ENCODE peak calls at places on chromosome 9, in eight cellular contexts. C, K, M, Y, H, R, F and J are unnamed samples.

GRCh38 chr9:137832830-137833590 is 44.6 kb upstream of the CACNA1B start:
- DNase-seq in C (no peak), K (peak; percentile 60), M (no peak), Y (no peak), H (no peak), R (no peak), F (no peak), J (no peak)

GRCh38 chr9:109035684-109036423 is 22.6 kb upstream of the CTNNAL1 start:
- DNase-seq in C (peak; percentile 68), K (no peak), M (no peak), Y (no peak), H (no peak), R (peak; percentile 92), F (peak; percentile 82), J (no peak)

GRCh38 chr9:21681641-21682040 is 120.8 kb upstream of the MTAP start:
- DNase-seq in C (no peak), K (no peak), M (no peak), Y (no peak), H (no peak), R (peak; percentile 79), F (peak; percentile 87), J (no peak)

GRCh38 chr9:72280913-72281500 is 84.0 kb downstream of the ZFAND5 start:
- DNase-seq in C (peak; percentile 67), K (peak; percentile 70), M (peak; percentile 65), Y (peak; percentile 38), H (peak; percentile 79), R (peak; percentile 84), F (peak; percentile 78), J (peak; percentile 64)

GRCh38 chr9:137046094-137046787 is at the start of gene NPDC1:
- DNase-seq in C (peak; percentile 80), K (peak; percentile 100), M (peak; percentile 85), Y (peak; percentile 89), H (peak; percentile 87), R (peak; percentile 68), F (peak; percentile 90), J (peak; percentile 88)

GRCh38 chr9:107707915-107708441 is 218.4 kb upstream of the KLF4 start:
- DNase-seq in C (no peak), K (no peak), M (no peak), Y (no peak), H (no peak), R (peak; percentile 37), F (peak; percentile 84), J (no peak)

GRCh38 chr9:17930091-17930490 is 351.2 kb downstream of the SH3GL2 start:
- DNase-seq in C (no peak), K (no peak), M (no peak), Y (no peak), H (no peak), R (no peak), F (no peak), J (no peak)

GRCh38 chr9:15576350-15577050 is 23.7 kb downstream of the CCDC171 start:
- DNase-seq in C (no peak), K (no peak), M (no peak), Y (no peak), H (no peak), R (peak; percentile 34), F (no peak), J (no peak)

GRCh38 chr9:3906437-3907213 is 380.8 kb upstream of the RFX3 start:
- DNase-seq in C (peak; percentile 60), K (no peak), M (no peak), Y (peak; percentile 62), H (no peak), R (peak; percentile 95), F (peak; percentile 94), J (peak; percentile 12)

GRCh38 chr9:106619211-106619610 is 243.8 kb upstream of the ZNF462 start:
- DNase-seq in C (no peak), K (no peak), M (no peak), Y (no peak), H (no peak), R (peak; percentile 36), F (peak; percentile 27), J (no peak)

GRCh38 chr9:106623558-106623957 is 239.4 kb upstream of the ZNF462 start:
- DNase-seq in C (no peak), K (no peak), M (no peak), Y (no peak), H (no peak), R (no peak), F (no peak), J (no peak)

GRCh38 chr9:106620081-106620480 is 242.9 kb upstream of the ZNF462 start:
- DNase-seq in C (no peak), K (no peak), M (no peak), Y (no peak), H (no peak), R (no peak), F (no peak), J (no peak)

GRCh38 chr9:106622148-106622547 is 240.8 kb upstream of the ZNF462 start:
- DNase-seq in C (no peak), K (no peak), M (no peak), Y (no peak), H (no peak), R (no peak), F (no peak), J (no peak)

DNA sequence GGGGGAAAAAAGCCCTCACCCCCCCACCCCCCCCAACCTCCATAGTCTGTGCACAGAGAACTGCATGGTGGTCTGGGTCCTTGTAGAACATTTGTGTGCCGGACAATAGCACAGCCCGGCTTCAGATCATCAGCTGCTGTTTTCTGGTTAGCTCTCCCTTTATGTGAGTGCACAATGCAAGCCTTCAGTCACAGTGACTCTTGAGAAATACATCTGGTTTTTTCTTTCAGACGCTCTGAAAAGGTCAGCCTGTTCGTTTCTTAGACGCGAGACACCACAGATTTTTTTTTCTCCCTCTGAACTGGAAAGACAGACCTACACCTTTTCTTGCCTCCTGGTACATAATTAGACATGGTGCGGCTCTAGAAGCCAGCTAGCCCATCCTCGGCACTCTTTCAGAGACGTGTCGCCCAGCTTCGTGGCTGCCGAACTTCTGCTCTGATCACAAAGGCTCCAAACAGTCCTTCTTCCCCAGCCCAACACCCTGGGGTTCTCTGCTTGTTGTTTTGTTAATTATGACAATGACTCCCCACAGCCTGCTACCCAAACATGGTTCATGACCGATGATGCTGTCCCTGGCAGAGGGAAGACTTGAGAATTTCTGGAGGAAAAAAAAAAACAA is 241.6 kb upstream of the ZNF462 start:
- DNase-seq in C (no peak), K (peak; percentile 20), M (peak; percentile 73), Y (no peak), H (no peak), R (peak; percentile 20), F (peak; percentile 6), J (no peak)
- H3K4me3 ChIP-seq in C (no peak overlapping the region), K (no peak overlapping the region), M (no peak overlapping the region), Y (no peak overlapping the region), H (no peak overlapping the region), R (no peak overlapping the region), F (no peak overlapping the region), J (no peak overlapping the region)

DNA sequence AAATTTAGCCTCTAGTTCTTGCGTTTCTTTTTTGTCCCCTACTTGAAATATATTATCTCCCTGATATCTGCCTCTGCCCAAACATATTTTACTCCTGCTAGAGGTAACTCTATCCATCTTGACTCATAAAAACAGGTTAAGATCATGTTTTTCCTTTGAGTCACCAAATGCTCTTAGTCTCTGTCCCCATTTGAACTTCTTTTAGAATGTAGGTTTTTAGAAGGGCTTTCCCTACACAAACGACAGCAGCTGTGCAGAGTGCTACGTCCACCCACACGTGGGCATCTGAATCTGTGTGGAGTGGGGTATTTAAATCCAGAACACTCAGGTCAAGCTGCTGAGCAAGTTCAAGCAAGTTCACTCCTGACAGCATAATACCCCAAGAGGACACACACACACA is 2.2 kb downstream of the HSD17B3 start:
- DNase-seq in C (no peak), K (no peak), M (no peak), Y (no peak), H (no peak), R (peak; percentile 63), F (peak; percentile 6), J (peak; percentile 42)
- H3K4me3 ChIP-seq in C (no peak overlapping the region), K (no peak overlapping the region), M (no peak overlapping the region), Y (no peak overlapping the region), H (no peak overlapping the region), R (no peak overlapping the region), F (no peak overlapping the region), J (no peak overlapping the region)

GRCh38 chr9:119050281-119050680 is 319.0 kb downstream of the BRINP1 start:
- DNase-seq in C (no peak), K (no peak), M (no peak), Y (no peak), H (no peak), R (no peak), F (peak; percentile 23), J (no peak)

GRCh38 chr9:119052339-119053030 is 316.8 kb downstream of the BRINP1 start:
- DNase-seq in C (no peak), K (no peak), M (no peak), Y (no peak), H (no peak), R (no peak), F (no peak), J (no peak)

GRCh38 chr9:119047513-119047912 is 321.7 kb downstream of the BRINP1 start:
- DNase-seq in C (no peak), K (no peak), M (no peak), Y (no peak), H (no peak), R (no peak), F (no peak), J (no peak)

GRCh38 chr9:119053070-119053469 is 316.2 kb downstream of the BRINP1 start:
- DNase-seq in C (no peak), K (no peak), M (no peak), Y (no peak), H (no peak), R (no peak), F (no peak), J (no peak)
- H3K4me3 ChIP-seq in C (no peak overlapping the region), K (no peak overlapping the region), M (no peak overlapping the region), Y (no peak overlapping the region), H (no peak overlapping the region), R (no peak overlapping the region), F (no peak overlapping the region), J (no peak overlapping the region)

GRCh38 chr9:26603637-26604036 is 289.0 kb downstream of the CAAP1 start:
- DNase-seq in C (no peak), K (no peak), M (no peak), Y (no peak), H (no peak), R (no peak), F (no peak), J (no peak)

GRCh38 chr9:26605367-26605766 is 287.2 kb downstream of the CAAP1 start:
- DNase-seq in C (no peak), K (no peak), M (no peak), Y (no peak), H (no peak), R (no peak), F (no peak), J (no peak)

DNA sequence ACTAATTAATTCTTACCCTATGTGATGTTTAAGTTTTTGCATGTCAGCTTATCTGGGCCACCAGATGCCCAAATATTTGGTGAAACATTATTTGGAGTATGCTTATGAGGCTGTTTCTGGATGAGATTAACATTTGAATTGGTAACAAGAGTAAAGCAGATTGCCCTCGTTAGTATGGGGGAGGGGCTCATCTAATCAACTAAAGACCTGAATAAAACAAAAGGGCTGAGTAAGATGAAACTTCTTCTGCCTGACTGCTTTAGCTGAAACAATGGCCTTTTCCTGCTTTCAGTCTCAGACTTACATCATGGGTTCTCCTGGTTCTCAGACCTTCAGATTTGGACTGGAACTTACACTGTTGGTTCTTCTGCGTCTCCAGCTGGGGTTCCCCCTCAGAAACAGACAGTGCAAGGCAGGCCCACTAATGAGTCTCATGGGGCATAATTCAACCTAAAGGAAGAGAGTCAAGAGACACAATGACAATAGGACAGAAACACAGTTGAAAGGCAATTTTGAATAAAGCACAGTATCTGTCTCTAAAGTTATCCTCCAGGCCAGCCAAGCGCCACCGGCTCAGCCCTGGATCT is 288.4 kb downstream of the CAAP1 start:
- DNase-seq in C (no peak), K (no peak), M (no peak), Y (no peak), H (no peak), R (no peak), F (no peak), J (no peak)
- H3K4me3 ChIP-seq in C (no peak overlapping the region), K (no peak overlapping the region), M (no peak overlapping the region), Y (no peak overlapping the region), H (no peak overlapping the region), R (no peak overlapping the region), F (no peak overlapping the region), J (no peak overlapping the region)

GRCh38 chr9:70601000-70601929 is 186.8 kb upstream of the KLF9 start:
- DNase-seq in C (peak; percentile 99), K (no peak), M (no peak), Y (no peak), H (no peak), R (peak; percentile 96), F (peak; percentile 96), J (no peak)
- H3K4me3 ChIP-seq in C (no peak overlapping the region), K (no peak overlapping the region), M (no peak overlapping the region), Y (no peak overlapping the region), H (no peak overlapping the region), R (peak overlapping the region; percentile 30), F (peak overlapping the region; percentile 61), J (no peak overlapping the region)